ENCODE peak calls at places on chromosomes 1 and 21, in five cellular contexts. K is lung, S is breast epithelium, U is upper lobe of right lung, M is heart left ventricle. G is an unnamed sample.
A peak's percentile ranks its signal among the peaks of the same experiment; 100 is the strongest.

GRCh38 chr1:29481031-29481430 is 244.7 kb downstream of the PTPRU start:
- DNase-seq in S (no peak), K (no peak), M (no peak), U (no peak), G (no peak)

GRCh38 chr1:12078938-12079861 is 16.1 kb downstream of the TNFRSF8 start:
- DNase-seq in U (no peak), M (peak; percentile 20), K (no peak), S (no peak), G (no peak)

GRCh38 chr1:62391369-62391971 is 45.4 kb upstream of the USP1 start:
- DNase-seq in K (no peak), S (no peak), U (no peak), M (no peak), G (peak; percentile 26)

GRCh38 chr1:42964032-42964812 is 5.6 kb upstream of the SLC2A1 start:
- DNase-seq in M (no peak), S (no peak), K (no peak), U (no peak), G (no peak)

GRCh38 chr1:246587032-246587431 is 20.8 kb downstream of the CNST start:
- DNase-seq in K (no peak), S (no peak), M (no peak), U (no peak), G (no peak)

GRCh38 chr21:14890141-14890540 is 174.7 kb downstream of the NRIP1 start:
- DNase-seq in K (no peak), U (no peak), M (no peak), S (no peak), G (no peak)

GRCh38 chr1:47378147-47378546 is 37.9 kb upstream of the FOXE3 start:
- DNase-seq in U (no peak), M (no peak), S (no peak), K (no peak), G (no peak)

GRCh38 chr1:225447001-225447615 is 19.3 kb upstream of the LBR start:
- DNase-seq in K (no peak), U (peak; percentile 57), S (no peak), M (no peak), G (no peak)

GRCh38 chr1:50251592-50252165 is 143.0 kb downstream of the ELAVL4 start:
- DNase-seq in M (no peak), U (no peak), K (no peak), S (no peak), G (peak; percentile 45)

GRCh38 chr1:172470149-172470548 is 26.3 kb upstream of the PIGC start:
- DNase-seq in M (no peak), K (no peak), S (no peak), U (no peak), G (no peak)

GRCh38 chr1:246592695-246593094 is 26.4 kb downstream of the CNST start:
- DNase-seq in M (no peak), U (no peak), S (no peak), K (no peak), G (no peak)

GRCh38 chr1:246726255-246726679 is 2.1 kb downstream of the SCCPDH start:
- DNase-seq in K (no peak), S (no peak), U (no peak), M (no peak), G (no peak)

GRCh38 chr1:197781998-197782718 is 6.9 kb upstream of the DENND1B start:
- DNase-seq in U (no peak), M (no peak), K (no peak), S (no peak), G (no peak)

GRCh38 chr1:107776898-107777663 is 187.9 kb downstream of the VAV3 start:
- DNase-seq in U (no peak), K (no peak), S (no peak), M (no peak), G (no peak)

GRCh38 chr1:215567491-215568286 is 585 bp downstream of the KCTD3 start:
- DNase-seq in K (no peak), M (peak; percentile 59), U (peak; percentile 79), S (no peak), G (peak; percentile 73)

GRCh38 chr1:29471487-29472313 is 235.4 kb downstream of the PTPRU start:
- DNase-seq in S (no peak), K (no peak), U (no peak), M (no peak), G (no peak)

GRCh38 chr1:221439008-221439733 is 302.7 kb downstream of the DUSP10 start:
- DNase-seq in S (no peak), M (no peak), K (no peak), U (no peak), G (no peak)

GRCh38 chr1:157878059-157878458 is 36.5 kb upstream of the CD5L start:
- DNase-seq in M (no peak), K (no peak), S (no peak), U (no peak), G (no peak)

GRCh38 chr1:77407738-77408375 is 126.0 kb downstream of the AK5 start:
- DNase-seq in K (no peak), U (no peak), M (no peak), S (no peak), G (no peak)

GRCh38 chr1:103517380-103518047 is 8.0 kb upstream of the RNPC3 start:
- DNase-seq in M (no peak), S (no peak), K (no peak), U (no peak), G (no peak)

GRCh38 chr1:169595764-169596711 is 9.8 kb upstream of the F5 start:
- DNase-seq in U (no peak), K (no peak), M (no peak), S (no peak), G (no peak)

GRCh38 chr1:52877554-52877953 is 35.0 kb downstream of the ZYG11A start:
- DNase-seq in M (no peak), K (no peak), S (no peak), U (no peak), G (no peak)

GRCh38 chr1:62271932-62272728 is 47.1 kb downstream of the KANK4 start:
- DNase-seq in S (no peak), K (no peak), M (no peak), U (no peak), G (no peak)

GRCh38 chr1:39981957-39982356 is 27.0 kb downstream of the MFSD2A start:
- DNase-seq in M (no peak), U (peak; percentile 15), K (no peak), S (no peak), G (no peak)

GRCh38 chr1:41629571-41629970 is 145.1 kb upstream of the EDN2 start:
- DNase-seq in S (no peak), M (no peak), K (no peak), U (no peak), G (no peak)

GRCh38 chr1:184888505-184888904 is 85.8 kb downstream of the NIBAN1 start:
- DNase-seq in S (no peak), K (no peak), U (no peak), M (no peak), G (no peak)

GRCh38 chr1:184755226-184756065 is 788 bp upstream of the EDEM3 start:
- DNase-seq in S (no peak), M (no peak), K (no peak), U (no peak), G (no peak)

GRCh38 chr1:68270993-68271392 is 38.7 kb upstream of the WLS start:
- DNase-seq in S (no peak), U (no peak), M (no peak), K (no peak), G (no peak)

GRCh38 chr1:30700528-30701265 is 22.7 kb downstream of the MATN1 start:
- DNase-seq in S (no peak), M (peak; percentile 56), U (no peak), K (no peak), G (no peak)

GRCh38 chr1:154183045-154183968 is 8.6 kb downstream of the TPM3 start:
- DNase-seq in U (peak; percentile 99), K (peak; percentile 98), M (peak; percentile 97), S (peak; percentile 98), G (peak; percentile 99)

GRCh38 chr1:154181944-154182341 is 10.0 kb downstream of the TPM3 start:
- DNase-seq in K (no peak), U (no peak), M (no peak), S (no peak), G (no peak)

GRCh38 chr1:154178856-154179811 is 12.8 kb downstream of the TPM3 start:
- DNase-seq in U (no peak), M (no peak), S (no peak), K (no peak), G (no peak)

GRCh38 chr1:154179951-154180687 is 11.8 kb downstream of the TPM3 start:
- DNase-seq in S (no peak), U (no peak), M (no peak), K (no peak), G (no peak)

DNA sequence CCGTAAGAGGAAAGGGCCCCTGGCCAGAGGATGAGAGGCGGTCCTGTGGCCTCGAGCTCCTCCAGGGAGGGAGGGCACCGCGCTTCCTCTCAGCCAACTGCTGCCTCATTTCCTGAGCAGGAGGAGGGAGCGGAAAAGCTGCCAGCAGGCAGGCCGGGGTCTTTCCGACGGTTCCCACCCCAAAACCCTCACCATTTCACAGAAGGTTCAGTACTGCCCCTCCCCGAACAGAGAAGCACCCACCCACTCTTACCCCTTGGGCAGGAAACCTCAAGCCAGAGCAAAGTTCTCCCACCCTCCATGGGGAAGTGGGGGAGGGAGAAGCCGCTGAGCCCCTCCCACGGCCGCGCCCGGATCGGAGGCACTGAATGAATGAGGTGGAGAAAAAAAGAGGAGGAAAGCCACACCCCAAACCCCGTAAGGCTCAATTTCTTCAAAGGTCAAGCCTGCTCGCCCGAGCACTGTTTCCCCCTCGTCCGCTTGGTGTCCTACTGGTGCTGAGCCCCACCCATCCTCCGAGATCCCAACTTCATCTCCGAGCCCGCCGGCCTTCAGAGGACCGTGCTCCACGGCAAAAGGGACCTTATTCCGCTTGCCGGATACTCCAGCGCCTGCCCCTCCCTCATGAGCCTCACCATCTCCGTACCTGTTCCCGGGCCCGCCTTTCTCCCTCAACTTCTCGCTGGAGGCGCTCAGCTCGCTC is 9.4 kb downstream of the TPM3 start:
- DNase-seq in M (peak; percentile 86), U (peak; percentile 93), K (peak; percentile 85), S (no peak), G (peak; percentile 62)
- TF ChIP-seq CTCF in M (no peak), U (no peak), K (no peak), S (no peak), G (no peak)

DNA sequence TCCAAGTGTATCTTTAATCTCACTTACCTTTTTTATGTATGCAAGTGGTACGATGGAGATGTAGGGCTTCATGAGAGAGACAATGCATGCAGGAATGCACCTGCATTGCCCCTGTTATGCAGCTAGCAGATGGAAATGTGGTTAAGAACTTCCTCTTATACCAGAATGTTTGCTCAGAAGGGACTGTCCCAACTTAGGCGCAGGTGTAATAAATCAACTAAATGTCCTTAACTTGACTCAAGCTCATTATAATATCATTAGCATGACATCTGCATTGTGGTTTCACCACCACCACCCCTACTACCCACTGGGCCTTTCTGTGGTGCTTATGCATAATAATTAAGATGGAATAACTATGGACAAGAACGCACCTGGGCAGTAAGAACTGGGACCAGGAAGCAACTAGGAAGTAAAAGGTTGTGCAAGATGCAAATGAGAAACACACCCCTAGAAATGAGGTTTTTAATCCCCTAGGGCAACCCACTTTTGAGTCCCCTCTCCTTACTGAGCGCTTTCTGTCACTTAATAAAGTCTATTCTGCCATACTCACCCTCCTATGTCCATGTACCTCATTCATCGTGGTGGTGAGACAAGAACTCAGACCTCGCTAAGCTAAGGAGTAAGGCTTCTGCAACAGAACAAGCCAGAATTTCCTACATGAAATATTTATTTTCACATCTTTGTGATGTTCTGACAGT is 1103.3 kb upstream of the B3GALT2 start:
- DNase-seq in U (no peak), S (no peak), K (no peak), M (no peak), G (no peak)
- H3K4me3 ChIP-seq in U (no peak overlapping the region), S (no peak overlapping the region), K (no peak overlapping the region), M (no peak overlapping the region), G (no peak overlapping the region)

GRCh38 chr1:211334986-211335385 is 8.4 kb downstream of the TRAF5 start:
- DNase-seq in M (no peak), K (no peak), U (no peak), S (no peak), G (no peak)
- H3K4me1 ChIP-seq in M (peaks cover 12% of the 10 kb centered on the region), K (peaks cover 7% of the 10 kb centered on the region), U (peaks cover 10% of the 10 kb centered on the region), S (peaks cover 4% of the 10 kb centered on the region), G (peaks cover 95% of the 10 kb centered on the region)

GRCh38 chr21:39022901-39023693 is 160.2 kb downstream of the PSMG1 start:
- DNase-seq in K (peak; percentile 80), M (peak; percentile 78), U (peak; percentile 90), S (no peak), G (peak; percentile 67)
- TF ChIP-seq CTCF in K (no peak), M (peak; percentile 30), U (peak; percentile 26), S (no peak), G (peak; percentile 38)

G was measured in body of pancreas.